ENCODE peak calls at places on chromosomes 5 and 9, in eight cellular contexts. V, W, Y, L, M, G, X and E are unnamed samples.

GRCh38 chr5:90590-91547 is 1.1 kb upstream of the PLEKHG4B start:
- DNase-seq in Y (no peak), X (peak), G (peak), V (no peak), L (no peak), M (peak), W (peak), E (no peak)

GRCh38 chr9:114516913-114517312 is 11.6 kb upstream of the WHRN start:
- DNase-seq in Y (no peak), M (peak), W (no peak), X (no peak), V (peak), L (no peak), G (peak), E (peak)

GRCh38 chr5:32270178-32270577 is 42.6 kb downstream of the MTMR12 start:
- DNase-seq in V (no peak), M (no peak), L (no peak), Y (no peak), W (no peak), X (no peak), G (no peak), E (no peak)

GRCh38 chr5:2751592-2752021 is at the start of gene IRX2:
- DNase-seq in V (peak), M (peak), W (no peak), L (peak), Y (no peak), G (peak), X (peak), E (peak)

GRCh38 chr5:77308154-77308960 is 97.9 kb downstream of the PDE8B start:
- DNase-seq in W (no peak), L (no peak), M (no peak), X (no peak), V (no peak), Y (no peak), G (no peak), E (no peak)

GRCh38 chr9:121609845-121610637 is 41.4 kb upstream of the DAB2IP start:
- DNase-seq in V (peak), X (peak), G (peak), Y (peak), M (peak), L (peak), W (peak), E (peak)

GRCh38 chr5:156913719-156914370 is 49.2 kb downstream of the TIMD4 start:
- DNase-seq in L (no peak), W (no peak), X (no peak), V (no peak), G (no peak), Y (no peak), M (no peak), E (no peak)

GRCh38 chr5:32088214-32088613 is 85.9 kb downstream of the GOLPH3 start:
- DNase-seq in G (no peak), M (no peak), Y (no peak), V (no peak), L (no peak), X (no peak), W (no peak), E (no peak)

GRCh38 chr5:180786398-180787005 is 16.1 kb downstream of the MGAT1 start:
- DNase-seq in G (no peak), X (no peak), L (no peak), M (no peak), W (no peak), V (no peak), Y (no peak), E (no peak)

GRCh38 chr5:169576181-169576598 is 7.4 kb upstream of the SPDL1 start:
- DNase-seq in W (no peak), V (peak), L (peak), G (peak), X (no peak), Y (no peak), M (peak), E (peak)

GRCh38 chr9:128722380-128723351 is 1.3 kb downstream of the ZDHHC12 start:
- DNase-seq in G (no peak), M (no peak), L (no peak), V (no peak), W (no peak), X (no peak), Y (no peak), E (no peak)

GRCh38 chr5:98308960-98309359 is 464.5 kb upstream of the RGMB start:
- DNase-seq in W (no peak), Y (no peak), X (no peak), L (no peak), V (peak), G (peak), M (peak), E (no peak)

GRCh38 chr5:151719228-151719861 is 32.6 kb upstream of the SPARC start:
- DNase-seq in L (no peak), W (no peak), M (peak), X (no peak), G (peak), V (no peak), Y (no peak), E (peak)

GRCh38 chr9:89929315-89929714 is 324.5 kb downstream of the GADD45G start:
- DNase-seq in V (no peak), M (no peak), W (no peak), L (no peak), Y (no peak), X (no peak), G (no peak), E (no peak)

GRCh38 chr5:50694027-50694590 is 27.7 kb downstream of the PARP8 start:
- DNase-seq in G (no peak), L (no peak), X (no peak), Y (no peak), V (no peak), W (no peak), M (peak), E (no peak)

GRCh38 chr5:132012385-132013005 is 1.0 kb upstream of the ACSL6 start:
- DNase-seq in W (peak), G (peak), X (peak), M (peak), L (peak), Y (peak), V (peak), E (peak)

GRCh38 chr9:77965445-77965844 is 66.2 kb downstream of the GNAQ start:
- DNase-seq in L (no peak), M (no peak), W (no peak), Y (no peak), V (peak), X (no peak), G (no peak), E (no peak)

GRCh38 chr5:139394123-139394653 is 716 bp downstream of the PROB1 start:
- DNase-seq in L (no peak), W (no peak), G (peak), Y (no peak), X (no peak), V (no peak), M (no peak), E (no peak)

GRCh38 chr5:7917130-7918123 is 48.5 kb downstream of the MTRR start:
- DNase-seq in G (no peak), W (no peak), Y (no peak), V (no peak), X (no peak), L (no peak), M (no peak), E (no peak)

GRCh38 chr5:121121786-121122185 is 657.7 kb downstream of the PRR16 start:
- DNase-seq in G (no peak), L (no peak), W (no peak), X (no peak), Y (no peak), M (no peak), V (no peak), E (peak)

DNA sequence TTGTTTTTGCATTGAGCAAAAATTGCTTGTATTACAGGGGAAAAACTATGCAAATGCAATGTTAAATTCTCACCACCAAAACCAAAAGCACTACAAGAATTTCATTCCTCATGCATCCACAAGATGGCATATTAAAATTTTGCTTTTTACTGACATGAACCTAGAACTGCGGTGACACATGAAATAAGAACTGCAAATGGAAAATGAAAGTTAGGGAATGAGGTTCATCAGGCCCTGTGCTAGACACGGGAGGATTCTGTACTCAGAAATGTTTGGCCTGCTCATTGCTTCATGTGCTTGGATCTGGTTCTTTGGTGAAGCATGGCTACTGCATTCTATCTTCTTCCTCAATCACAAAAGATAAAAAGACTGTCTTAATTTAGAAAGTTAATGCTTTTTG is 9.1 kb upstream of the RFK start:
- DNase-seq in V (peak), W (no peak), X (no peak), L (peak), G (peak), M (peak), Y (peak), E (peak)
- H3K4me3 ChIP-seq in V (no peak), W (no peak), X (no peak), L (no peak), G (no peak), M (no peak), Y (peak), E (peak)

GRCh38 chr5:74667396-74667795 is 17.6 kb upstream of the HEXB start:
- DNase-seq in V (no peak), M (no peak), L (no peak), Y (no peak), X (no peak), G (no peak), W (no peak), E (peak)
- TF ChIP-seq CTCF in V (no peak), M (no peak), L (no peak), Y (no peak), X (no peak), G (no peak), W (no peak), E (no peak)

DNA sequence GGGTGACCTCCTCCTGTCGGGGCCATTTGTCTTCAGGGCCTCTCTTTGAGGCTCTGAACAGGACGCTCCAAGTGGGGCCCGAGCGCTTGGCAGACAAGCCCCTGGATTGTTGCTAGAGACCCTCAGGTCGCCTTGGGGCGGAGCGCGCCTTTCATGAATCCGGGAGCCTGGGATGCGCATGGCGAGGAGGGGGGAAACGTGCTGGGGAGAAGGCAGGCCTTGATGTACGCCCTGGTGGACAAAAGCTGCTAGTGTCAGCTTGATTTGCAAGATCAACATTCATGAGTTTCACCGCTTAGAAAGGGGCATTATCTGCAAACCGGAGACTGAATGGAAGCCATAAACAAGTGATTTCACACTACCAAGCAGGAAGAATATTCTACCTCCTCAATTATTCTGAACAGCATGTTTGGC is 226.3 kb downstream of the SMARCA2 start:
- DNase-seq in M (peak), X (peak), V (peak), L (no peak), Y (no peak), G (peak), W (no peak), E (peak)
- H3K4me3 ChIP-seq in M (peak), X (peak), V (peak), L (peak), Y (peak), G (peak), W (peak), E (peak)

GRCh38 chr9:35726876-35727438 is 5.0 kb downstream of the TLN1 start:
- DNase-seq in G (peak), W (peak), X (no peak), L (peak), M (peak), V (no peak), Y (no peak), E (peak)
- TF ChIP-seq CTCF in G (peak), W (no peak), X (no peak), L (peak), M (peak), V (peak), Y (no peak), E (peak)

GRCh38 chr9:4494337-4494736 is 4.1 kb downstream of the SLC1A1 start:
- DNase-seq in W (no peak), G (no peak), Y (no peak), X (no peak), L (no peak), M (no peak), V (peak), E (no peak)
- H3K4me3 ChIP-seq in W (no peak), G (no peak), Y (no peak), X (no peak), L (no peak), M (no peak), V (no peak), E (no peak)

GRCh38 chr9:127526655-127527559 is 75.6 kb downstream of the LRSAM1 start:
- DNase-seq in L (no peak), W (no peak), V (no peak), X (no peak), G (no peak), M (no peak), Y (no peak), E (no peak)

GRCh38 chr9:127524373-127524772 is 73.1 kb downstream of the LRSAM1 start:
- DNase-seq in V (no peak), L (no peak), G (peak), Y (no peak), W (no peak), X (no peak), M (peak), E (peak)

GRCh38 chr9:127527560-127528268 is 76.4 kb downstream of the LRSAM1 start:
- DNase-seq in M (no peak), L (no peak), G (no peak), Y (no peak), X (no peak), V (no peak), W (no peak), E (no peak)

GRCh38 chr9:127523312-127523851 is 72.1 kb downstream of the LRSAM1 start:
- DNase-seq in W (no peak), V (peak), M (peak), L (no peak), X (no peak), Y (no peak), G (peak), E (peak)

GRCh38 chr9:127525426-127526188 is 74.3 kb downstream of the LRSAM1 start:
- DNase-seq in X (no peak), M (peak), W (no peak), V (no peak), G (peak), Y (no peak), L (no peak), E (peak)
- TF ChIP-seq CTCF in X (peak), M (peak), W (peak), V (peak), G (peak), Y (peak), L (peak), E (peak)

GRCh38 chr5:27315541-27316282 is 277.3 kb upstream of the CDH9 start:
- DNase-seq in M (peak), L (no peak), X (no peak), G (peak), Y (no peak), W (no peak), V (peak), E (peak)
- H3K4me3 ChIP-seq in M (peak), L (no peak), X (no peak), G (no peak), Y (no peak), W (no peak), V (no peak), E (no peak)

DNA sequence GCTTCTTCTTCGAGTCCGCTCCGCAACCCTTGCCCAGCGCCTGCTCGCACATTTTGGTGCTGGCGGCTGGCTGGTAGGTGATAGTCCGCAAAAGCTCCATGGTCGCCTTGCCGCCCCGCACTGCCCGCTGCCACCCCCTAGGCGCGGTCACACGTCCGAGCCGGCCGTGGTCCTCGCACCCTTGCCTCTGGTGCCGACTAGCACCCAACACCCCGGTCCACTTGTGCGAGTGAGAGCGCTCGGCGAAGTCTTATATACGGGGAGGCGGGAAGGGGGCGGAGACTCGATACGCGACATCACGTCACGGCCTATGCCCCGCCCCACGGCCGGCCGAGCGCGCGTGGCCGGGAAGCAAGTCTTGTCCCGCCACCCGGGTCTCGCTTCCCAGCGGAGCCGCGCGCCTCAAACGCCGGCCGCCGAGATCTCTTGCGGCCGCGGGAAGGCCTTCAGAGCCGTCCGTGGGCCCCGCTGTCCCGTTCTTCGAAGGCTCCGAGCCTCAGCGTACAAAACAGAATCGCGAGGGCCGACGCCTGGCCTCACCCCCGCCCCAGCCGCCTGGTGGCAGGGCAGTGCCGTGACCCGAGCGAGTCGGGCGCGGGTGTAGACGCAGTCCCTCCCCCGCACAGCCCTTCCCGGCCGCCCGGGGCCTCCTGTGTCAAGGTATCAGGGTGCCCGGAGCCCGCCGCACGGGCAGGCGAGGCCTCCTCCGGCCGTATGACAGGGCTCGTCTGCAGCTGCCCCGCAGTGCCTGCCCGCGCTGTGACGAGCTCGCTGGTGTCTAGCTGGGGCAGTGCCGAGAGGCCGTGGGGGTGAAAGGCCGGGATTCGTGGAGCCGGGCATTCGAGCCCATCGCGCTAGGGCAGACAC is at the start of gene PLK2:
- DNase-seq in L (no peak), G (peak), V (peak), X (peak), Y (peak), M (peak), W (peak), E (peak)
- TF ChIP-seq CTCF in L (peak), G (peak), V (peak), X (peak), Y (peak), M (peak), W (peak), E (peak)

DNA sequence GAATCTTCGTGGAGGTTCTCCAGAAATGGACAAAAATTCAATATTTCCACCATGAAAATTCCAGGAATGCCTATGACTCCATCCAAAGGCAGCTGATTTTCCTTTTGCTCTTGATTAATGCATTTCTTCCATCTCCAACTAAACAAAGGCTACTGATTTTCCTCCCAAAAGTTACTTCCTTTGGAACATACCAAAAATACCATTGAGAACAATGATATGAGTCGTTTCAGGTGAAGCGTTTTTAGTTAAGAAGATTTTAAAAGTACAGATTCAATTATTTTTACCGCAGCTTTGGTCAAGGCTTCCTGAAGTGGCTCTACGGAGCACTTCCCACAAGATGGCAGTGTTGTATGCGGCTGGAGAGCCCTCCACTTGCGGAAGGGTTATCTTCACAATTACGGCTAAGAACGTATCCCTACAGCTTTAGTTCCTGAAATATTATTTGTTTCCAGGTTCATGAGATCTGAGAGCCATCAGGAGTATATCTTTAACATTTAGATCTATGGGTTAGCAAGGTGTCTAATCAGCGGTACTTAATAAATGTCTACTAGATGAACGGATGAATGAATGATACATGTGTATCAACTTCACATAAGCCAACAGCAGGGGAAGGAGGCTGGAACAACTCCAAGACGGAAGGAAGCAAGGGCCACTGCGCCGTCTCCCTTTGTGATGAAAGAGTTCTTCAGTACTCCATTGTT is 35.9 kb upstream of the ARSB start:
- DNase-seq in M (peak), X (peak), Y (peak), W (peak), V (peak), L (no peak), G (peak), E (peak)
- H3K4me3 ChIP-seq in M (peak), X (no peak), Y (no peak), W (peak), V (no peak), L (no peak), G (no peak), E (peak)

GRCh38 chr5:171337207-171337562 is 28.1 kb downstream of the TLX3 start:
- DNase-seq in M (no peak), V (no peak), X (no peak), Y (no peak), L (no peak), G (no peak), W (no peak), E (no peak)
- TF ChIP-seq CTCF in M (no peak), V (no peak), X (no peak), Y (no peak), L (no peak), G (no peak), W (no peak), E (no peak)